ENCODE peak calls at places on chromosomes 4 and X, in four cellular contexts. One of them, this sample, is unnamed.
A peak's percentile ranks its signal among the peaks of the same experiment; 100 is the strongest.

GRCh38 chr4:1080961-1081688 is 32.2 kb downstream of the RNF212 start:
- DNase-seq in effector memory CD4-positive, alpha-beta T cell: no peak
- DNase-seq in HCT116: no peak
- DNase-seq in SJCRH30: no peak
- DNase-seq in this sample: no peak

GRCh38 chr4:150248181-150248580 is 169.9 kb downstream of the DCLK2 start:
- DNase-seq in effector memory CD4-positive, alpha-beta T cell: no peak
- DNase-seq in HCT116: no peak
- DNase-seq in SJCRH30: no peak
- DNase-seq in this sample: no peak

GRCh38 chrX:98379134-98379533 is 1495.4 kb downstream of the RPA4 start:
- DNase-seq in effector memory CD4-positive, alpha-beta T cell: no peak
- DNase-seq in HCT116: no peak
- DNase-seq in SJCRH30: no peak
- DNase-seq in this sample: no peak

GRCh38 chr4:98481167-98481566 is 177.2 kb downstream of the TSPAN5 start:
- DNase-seq in effector memory CD4-positive, alpha-beta T cell: no peak
- DNase-seq in HCT116: no peak
- DNase-seq in SJCRH30: no peak
- DNase-seq in this sample: no peak

GRCh38 chr4:132592340-132592739 is 556.8 kb upstream of the PCDH10 start:
- DNase-seq in effector memory CD4-positive, alpha-beta T cell: no peak
- DNase-seq in HCT116: no peak
- DNase-seq in SJCRH30: no peak
- DNase-seq in this sample: no peak

GRCh38 chr4:19298998-19299397 is 952.7 kb upstream of the SLIT2 start:
- DNase-seq in effector memory CD4-positive, alpha-beta T cell: no peak
- DNase-seq in HCT116: no peak
- DNase-seq in SJCRH30: no peak
- DNase-seq in this sample: no peak

GRCh38 chr4:53780736-53781400 is 189.6 kb upstream of the LNX1 start:
- DNase-seq in effector memory CD4-positive, alpha-beta T cell: no peak
- DNase-seq in HCT116: no peak
- DNase-seq in SJCRH30: no peak
- DNase-seq in this sample: no peak

GRCh38 chr4:72112514-72113156 is 80.8 kb downstream of the NPFFR2 start:
- DNase-seq in effector memory CD4-positive, alpha-beta T cell: no peak
- DNase-seq in HCT116: peak; percentile 39
- DNase-seq in SJCRH30: peak; percentile 13
- DNase-seq in this sample: no peak

GRCh38 chr4:91622925-91623600 is 680.7 kb upstream of the GRID2 start:
- DNase-seq in effector memory CD4-positive, alpha-beta T cell: no peak
- DNase-seq in HCT116: no peak
- DNase-seq in SJCRH30: no peak
- DNase-seq in this sample: no peak

GRCh38 chr4:26441110-26441509 is 49.2 kb downstream of the CCKAR start:
- DNase-seq in effector memory CD4-positive, alpha-beta T cell: no peak
- DNase-seq in HCT116: no peak
- DNase-seq in SJCRH30: no peak
- DNase-seq in this sample: no peak

GRCh38 chrX:155766321-155766720 is 114.8 kb upstream of the VAMP7 start:
- DNase-seq in effector memory CD4-positive, alpha-beta T cell: no peak
- DNase-seq in HCT116: no peak
- DNase-seq in SJCRH30: no peak
- DNase-seq in this sample: no peak
- H3K9me3 ChIP-seq in effector memory CD4-positive, alpha-beta T cell: no peaks in the 10 kb centered on the region
- H3K9me3 ChIP-seq in HCT116: no peaks in the 10 kb centered on the region
- H3K9me3 ChIP-seq in SJCRH30: no peaks in the 10 kb centered on the region
- H3K9me3 ChIP-seq in this sample: no peaks in the 10 kb centered on the region

GRCh38 chr4:156941940-156942548 is 29.6 kb downstream of the PDGFC start:
- DNase-seq in effector memory CD4-positive, alpha-beta T cell: no peak
- DNase-seq in HCT116: no peak
- DNase-seq in SJCRH30: peak; percentile 71
- DNase-seq in this sample: no peak
- H3K4me3 ChIP-seq in effector memory CD4-positive, alpha-beta T cell: no peak overlapping the region
- H3K4me3 ChIP-seq in HCT116: no peak overlapping the region
- H3K4me3 ChIP-seq in SJCRH30: peak overlapping the region; percentile 10
- H3K4me3 ChIP-seq in this sample: no peak overlapping the region

DNA sequence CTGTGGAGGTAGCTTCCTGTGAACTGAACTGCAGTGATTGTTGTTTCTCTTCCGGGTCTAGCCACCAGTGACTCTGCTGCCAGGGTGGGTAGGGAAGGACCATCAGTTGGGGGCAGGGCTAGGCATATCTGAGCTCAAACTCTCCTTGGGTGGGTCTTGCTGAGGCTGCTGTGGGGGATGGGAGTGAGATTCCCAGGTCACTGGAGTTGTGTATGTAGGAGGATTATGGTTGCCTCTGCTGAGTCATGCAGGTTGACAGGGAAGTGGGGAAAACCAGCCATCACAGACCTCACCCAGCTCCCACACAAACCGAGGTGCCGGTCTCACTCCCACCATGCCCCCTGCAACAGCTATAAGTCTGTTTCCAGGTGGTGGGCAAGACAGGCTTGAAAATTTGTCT is 1937.8 kb downstream of the PCDH7 start:
- DNase-seq in effector memory CD4-positive, alpha-beta T cell: no peak
- DNase-seq in HCT116: no peak
- DNase-seq in SJCRH30: no peak
- DNase-seq in this sample: no peak
- H3K27ac ChIP-seq in effector memory CD4-positive, alpha-beta T cell: no peak overlapping the region
- H3K27ac ChIP-seq in HCT116: no peak overlapping the region
- H3K27ac ChIP-seq in SJCRH30: no peak overlapping the region
- H3K27ac ChIP-seq in this sample: no peak overlapping the region

GRCh38 chr4:18198653-18199052 is 177.1 kb upstream of the LCORL start:
- DNase-seq in effector memory CD4-positive, alpha-beta T cell: no peak
- DNase-seq in HCT116: no peak
- DNase-seq in SJCRH30: peak; percentile 14
- DNase-seq in this sample: no peak
- H3K9me3 ChIP-seq in effector memory CD4-positive, alpha-beta T cell: no peaks in the 10 kb centered on the region
- H3K9me3 ChIP-seq in HCT116: no peaks in the 10 kb centered on the region
- H3K9me3 ChIP-seq in SJCRH30: no peaks in the 10 kb centered on the region
- H3K9me3 ChIP-seq in this sample: no peaks in the 10 kb centered on the region

This sample was measured in CD4-positive, alpha-beta memory T cell.